ENCODE peak calls at places on chromosomes 12 and 14, in eight cellular contexts. J, P, A, K, U, N, E and M are unnamed samples.

GRCh38 chr12:42450248-42450647 is 124.3 kb downstream of the PPHLN1 start:
- DNase-seq in K (peak; percentile 46), J (no peak), P (no peak), A (no peak), N (no peak), U (no peak), E (peak; percentile 27), M (peak; percentile 51)

GRCh38 chr12:27615331-27615891 is 80.8 kb upstream of the REP15 start:
- DNase-seq in N (no peak), K (peak; percentile 56), U (no peak), E (no peak), P (no peak), A (no peak), J (no peak), M (no peak)

GRCh38 chr12:6295187-6295811 is 15.2 kb upstream of the PLEKHG6 start:
- DNase-seq in E (peak; percentile 64), U (peak; percentile 48), N (peak; percentile 45), A (no peak), K (peak; percentile 82), P (no peak), J (peak; percentile 51), M (peak; percentile 90)

GRCh38 chr12:80632835-80633234 is 74.6 kb upstream of the MYF6 start:
- DNase-seq in U (no peak), K (no peak), E (no peak), J (no peak), N (no peak), P (no peak), A (no peak), M (no peak)

GRCh38 chr14:51828017-51828797 is 32.2 kb upstream of the GNG2 start:
- DNase-seq in P (no peak), N (no peak), U (peak; percentile 34), E (peak; percentile 66), A (peak; percentile 63), K (peak; percentile 62), J (no peak), M (no peak)

GRCh38 chr14:104314251-104314941 is 176.0 kb downstream of the KIF26A start:
- DNase-seq in U (peak; percentile 19), E (no peak), J (peak; percentile 59), P (peak; percentile 7), N (no peak), K (no peak), A (no peak), M (no peak)

GRCh38 chr12:28899951-28900350 is 249.1 kb upstream of the FAR2 start:
- DNase-seq in E (no peak), J (no peak), U (no peak), P (no peak), A (no peak), K (peak; percentile 97), N (no peak), M (no peak)

GRCh38 chr14:94880140-94880539 is 110.2 kb upstream of the GSC start:
- DNase-seq in A (no peak), U (no peak), P (no peak), K (no peak), J (no peak), E (no peak), N (no peak), M (no peak)

GRCh38 chr14:64764641-64765520 is 60.7 kb downstream of the PLEKHG3 start:
- DNase-seq in K (peak; percentile 74), N (peak; percentile 55), E (peak; percentile 72), P (peak; percentile 77), A (peak; percentile 82), J (peak; percentile 85), U (peak; percentile 77), M (peak; percentile 74)

GRCh38 chr12:25585021-25585523 is 32.0 kb upstream of the LMNTD1 start:
- DNase-seq in N (no peak), A (no peak), J (peak; percentile 80), K (peak; percentile 17), U (no peak), E (peak; percentile 59), P (peak; percentile 64), M (peak; percentile 45)

GRCh38 chr12:65511927-65512326 is 233.4 kb downstream of the MSRB3 start:
- DNase-seq in K (no peak), A (no peak), E (no peak), P (no peak), J (no peak), N (no peak), U (no peak), M (no peak)

GRCh38 chr12:47813491-47814196 is 6.1 kb downstream of the HDAC7 start:
- DNase-seq in E (no peak), N (peak; percentile 53), U (no peak), P (no peak), J (no peak), A (no peak), K (no peak), M (peak; percentile 55)

GRCh38 chr12:20646239-20646827 is 48.8 kb upstream of the SLCO1C1 start:
- DNase-seq in P (no peak), A (no peak), N (no peak), K (peak; percentile 60), E (no peak), U (no peak), J (no peak), M (peak; percentile 58)

GRCh38 chr14:63647696-63648410 is 6.2 kb upstream of the WDR89 start:
- DNase-seq in P (no peak), N (no peak), U (no peak), E (no peak), A (no peak), K (peak; percentile 23), J (no peak), M (no peak)

GRCh38 chr14:42994001-42994736 is 1387.5 kb downstream of the LRFN5 start:
- DNase-seq in A (no peak), K (peak; percentile 79), J (no peak), P (no peak), E (no peak), U (no peak), N (no peak), M (no peak)

GRCh38 chr12:113333877-113334785 is 778 bp downstream of the SLC8B1 start:
- DNase-seq in E (peak; percentile 63), J (no peak), P (no peak), K (no peak), U (peak; percentile 40), A (peak; percentile 71), N (no peak), M (peak; percentile 28)

GRCh38 chr12:65501093-65501621 is 222.7 kb downstream of the MSRB3 start:
- DNase-seq in N (no peak), P (no peak), K (no peak), U (no peak), A (peak; percentile 78), E (peak; percentile 45), J (peak; percentile 69), M (peak; percentile 21)

GRCh38 chr12:78483767-78484315 is 380.7 kb upstream of the SYT1 start:
- DNase-seq in K (no peak), J (no peak), P (no peak), N (no peak), U (no peak), E (no peak), A (no peak), M (no peak)

GRCh38 chr12:19239046-19239445 is 109.5 kb downstream of the PLEKHA5 start:
- DNase-seq in A (no peak), N (no peak), J (no peak), E (no peak), P (no peak), K (no peak), U (no peak), M (no peak)

GRCh38 chr14:64501326-64502171 is 2.1 kb downstream of the ZBTB25 start:
- DNase-seq in N (no peak), E (peak; percentile 79), U (peak; percentile 43), K (peak; percentile 38), A (peak; percentile 34), P (peak; percentile 86), J (peak; percentile 92), M (peak; percentile 46)

GRCh38 chr12:5000658-5001390 is 42.9 kb upstream of the KCNA5 start:
- DNase-seq in E (no peak), P (no peak), U (no peak), A (no peak), N (no peak), K (no peak), J (no peak), M (no peak)

GRCh38 chr14:45838597-45838996 is 585.6 kb upstream of the MIS18BP1 start:
- DNase-seq in E (no peak), J (no peak), K (no peak), A (no peak), U (no peak), P (no peak), N (no peak), M (no peak)

GRCh38 chr14:104262515-104263514 is 124.4 kb downstream of the KIF26A start:
- DNase-seq in A (peak; percentile 35), J (no peak), E (peak; percentile 0), N (no peak), K (no peak), P (no peak), U (peak; percentile 23), M (no peak)

GRCh38 chr12:120230974-120231315 is 30.0 kb upstream of the RPLP0 start:
- DNase-seq in K (no peak), E (no peak), A (peak; percentile 34), U (no peak), J (no peak), P (no peak), N (no peak), M (no peak)

GRCh38 chr12:120229583-120230325 is 28.8 kb upstream of the RPLP0 start:
- DNase-seq in A (peak; percentile 70), N (no peak), E (no peak), K (no peak), U (no peak), P (no peak), J (peak; percentile 71), M (no peak)

GRCh38 chr12:120229071-120229582 is 28.2 kb upstream of the RPLP0 start:
- DNase-seq in U (no peak), P (peak; percentile 72), A (no peak), N (peak; percentile 92), K (no peak), J (peak; percentile 79), E (peak; percentile 71), M (no peak)

GRCh38 chr12:120230326-120230973 is 29.5 kb upstream of the RPLP0 start:
- DNase-seq in U (peak; percentile 51), K (peak; percentile 98), J (peak; percentile 91), N (peak; percentile 91), E (peak; percentile 88), A (peak; percentile 52), P (peak; percentile 88), M (peak; percentile 78)

GRCh38 chr12:120231316-120232011 is 30.6 kb upstream of the RPLP0 start:
- DNase-seq in J (peak; percentile 79), A (peak; percentile 82), U (peak; percentile 73), P (peak; percentile 73), N (peak; percentile 85), E (peak; percentile 79), K (peak; percentile 97), M (peak; percentile 93)
- H3K4me3 ChIP-seq in J (no peak overlapping the region), A (no peak overlapping the region), U (no peak overlapping the region), P (no peak overlapping the region), N (peak overlapping the region; percentile 15), E (no peak overlapping the region), K (no peak overlapping the region), M (no peak overlapping the region)

GRCh38 chr12:93378373-93379310 is 917 bp downstream of the NUDT4 start:
- DNase-seq in U (peak; percentile 37), A (no peak), N (peak; percentile 39), P (peak; percentile 34), J (peak; percentile 73), E (peak; percentile 48), K (peak; percentile 72), M (peak; percentile 52)
- TF ChIP-seq POLR2A in U (no peak), A (no peak), N (no peak), P (no peak), J (no peak), E (peak; percentile 52), K (peak; percentile 60), M (no peak)

GRCh38 chr14:59707778-59708635 is 131.4 kb upstream of the CCDC175 start:
- DNase-seq in K (no peak), A (no peak), U (no peak), P (no peak), E (no peak), N (no peak), J (no peak), M (no peak)
- H3K36me3 ChIP-seq in K (no peaks in the 10 kb centered on the region), A (no peaks in the 10 kb centered on the region), U (no peaks in the 10 kb centered on the region), P (no peaks in the 10 kb centered on the region), E (no peaks in the 10 kb centered on the region), N (no peaks in the 10 kb centered on the region), J (no peaks in the 10 kb centered on the region), M (no peaks in the 10 kb centered on the region)

GRCh38 chr12:89451876-89452275 is 72.7 kb downstream of the GALNT4 start:
- DNase-seq in J (peak; percentile 77), N (no peak), P (peak; percentile 29), A (no peak), K (peak; percentile 87), U (no peak), E (peak; percentile 23), M (peak; percentile 74)
- H3K4me3 ChIP-seq in J (no peak overlapping the region), N (no peak overlapping the region), P (no peak overlapping the region), A (no peak overlapping the region), K (no peak overlapping the region), U (no peak overlapping the region), E (no peak overlapping the region), M (no peak overlapping the region)